ENCODE peak calls at places on chromosome 1, in five cellular contexts. B is hepatocyte; N is Peyer's patch; G is CD8-positive, alpha-beta T cell; P is GM23338. Y is an unnamed sample. For H3K36me3, the result is how much of the 10 kb centered on the place peaks cover.

GRCh38 chr1:5754079-5754431 is 238.2 kb downstream of the NPHP4 start:
- DNase-seq in G (no peak), P (no peak), N (no peak), B (no peak), Y (no peak)

GRCh38 chr1:201285846-201286245 is 2.5 kb downstream of the PKP1 start:
- DNase-seq in P (no peak), G (no peak), N (no peak), B (no peak), Y (no peak)

GRCh38 chr1:67688526-67689219 is 3.7 kb downstream of the GADD45A start:
- DNase-seq in G (no peak), N (no peak), B (no peak), P (no peak), Y (no peak)

GRCh38 chr1:29324771-29325351 is 88.5 kb downstream of the PTPRU start:
- DNase-seq in P (peak), N (no peak), B (peak), G (no peak), Y (peak)

GRCh38 chr1:19504796-19505693 is 19.7 kb upstream of the CAPZB start:
- DNase-seq in N (no peak), P (no peak), B (peak), G (no peak), Y (no peak)

GRCh38 chr1:32759997-32760623 is 57.0 kb downstream of the YARS1 start:
- DNase-seq in N (peak), G (no peak), B (peak), P (peak), Y (no peak)

GRCh38 chr1:33826311-33826710 is 37.6 kb upstream of the HMGB4 start:
- DNase-seq in P (no peak), B (no peak), N (no peak), G (no peak), Y (no peak)

GRCh38 chr1:24283326-24284155 is 35.6 kb upstream of the GRHL3 start:
- DNase-seq in B (peak), G (no peak), N (peak), P (no peak), Y (no peak)

GRCh38 chr1:14740466-14740865 is 142.0 kb downstream of the KAZN start:
- DNase-seq in P (no peak), G (no peak), B (no peak), N (no peak), Y (no peak)

GRCh38 chr1:221620437-221621384 is 121.2 kb downstream of the DUSP10 start:
- DNase-seq in G (no peak), N (no peak), B (peak), P (no peak), Y (no peak)

GRCh38 chr1:206491592-206491991 is 15.7 kb upstream of the RASSF5 start:
- DNase-seq in B (no peak), N (no peak), G (no peak), P (no peak), Y (no peak)
- H3K36me3 ChIP-seq in B (under half), N (under half), G (half or more), P (under half), Y (under half)

GRCh38 chr1:43275826-43276620 is 6.2 kb downstream of the TMEM125 start:
- DNase-seq in G (no peak), B (no peak), N (peak), P (no peak), Y (no peak)
- TF ChIP-seq CTCF in G (no peak), B (no peak), N (no peak), P (no peak), Y (no peak)

DNA sequence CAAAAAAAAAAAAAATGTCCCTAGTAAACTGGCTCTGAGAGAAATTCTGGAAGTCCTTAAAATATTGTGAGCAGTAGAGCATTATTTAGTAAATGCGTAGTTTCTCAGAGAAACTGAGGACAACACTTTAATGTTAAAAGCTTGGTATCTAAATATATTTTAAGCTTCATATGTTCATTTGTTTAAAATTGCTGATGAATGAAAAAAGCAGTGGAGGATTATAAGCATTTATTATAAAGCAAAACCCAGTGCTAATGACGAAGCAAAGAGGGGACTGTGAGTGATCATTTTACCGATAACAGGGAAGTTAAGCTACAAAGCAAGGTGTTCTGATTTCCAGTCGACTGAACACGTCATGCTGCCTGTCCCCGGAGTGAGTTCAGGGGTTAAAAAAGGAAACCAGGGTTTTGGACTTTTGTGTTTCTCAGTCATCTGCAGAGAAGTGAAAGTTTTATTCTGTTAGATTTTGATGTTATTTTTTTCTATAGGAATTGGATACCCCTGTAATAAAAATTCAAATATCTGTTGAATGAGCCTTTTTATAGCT is 64.5 kb upstream of the SCCPDH start:
- DNase-seq in N (no peak), P (no peak), B (no peak), G (no peak), Y (no peak)
- H3K36me3 ChIP-seq in N (half or more), P (under half), B (under half), G (under half), Y (under half)

DNA sequence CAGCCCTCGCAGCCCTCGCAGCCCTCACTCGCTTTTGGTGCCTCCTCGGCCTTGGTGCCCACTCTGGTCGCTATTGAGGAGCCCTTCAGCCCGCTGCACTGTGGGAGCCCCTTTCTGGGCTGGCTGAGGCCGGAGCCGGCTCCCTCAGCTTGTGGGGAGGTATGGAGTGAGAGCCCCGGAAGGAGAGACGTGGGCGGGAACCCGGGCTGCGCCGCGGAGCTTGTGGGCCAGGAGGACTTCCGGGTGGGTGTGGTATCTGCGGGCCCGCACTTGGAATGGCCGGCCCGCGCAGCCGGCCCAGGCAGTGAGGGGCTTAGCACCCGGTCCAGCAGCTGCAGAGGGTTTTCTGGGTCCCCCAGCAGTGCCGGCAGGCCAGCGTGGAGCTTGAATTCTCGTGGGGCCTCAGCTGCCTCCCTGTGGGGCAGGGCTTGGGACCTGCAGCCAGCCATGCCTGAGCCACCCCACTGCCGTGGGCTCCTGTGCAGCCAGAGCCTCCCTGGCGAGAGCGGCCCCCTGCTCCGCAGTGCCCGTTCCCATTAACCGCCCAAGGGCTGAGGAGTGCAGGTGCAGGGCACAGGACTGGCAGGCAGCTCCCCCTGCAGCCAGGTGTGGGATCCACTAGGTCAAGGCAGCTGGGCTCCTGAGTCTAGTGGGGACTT is 9.9 kb upstream of the CFHR2 start:
- DNase-seq in N (no peak), P (peak), G (no peak), B (no peak), Y (no peak)
- TF ChIP-seq CTCF in N (no peak), P (peak), G (no peak), B (no peak), Y (no peak)

DNA sequence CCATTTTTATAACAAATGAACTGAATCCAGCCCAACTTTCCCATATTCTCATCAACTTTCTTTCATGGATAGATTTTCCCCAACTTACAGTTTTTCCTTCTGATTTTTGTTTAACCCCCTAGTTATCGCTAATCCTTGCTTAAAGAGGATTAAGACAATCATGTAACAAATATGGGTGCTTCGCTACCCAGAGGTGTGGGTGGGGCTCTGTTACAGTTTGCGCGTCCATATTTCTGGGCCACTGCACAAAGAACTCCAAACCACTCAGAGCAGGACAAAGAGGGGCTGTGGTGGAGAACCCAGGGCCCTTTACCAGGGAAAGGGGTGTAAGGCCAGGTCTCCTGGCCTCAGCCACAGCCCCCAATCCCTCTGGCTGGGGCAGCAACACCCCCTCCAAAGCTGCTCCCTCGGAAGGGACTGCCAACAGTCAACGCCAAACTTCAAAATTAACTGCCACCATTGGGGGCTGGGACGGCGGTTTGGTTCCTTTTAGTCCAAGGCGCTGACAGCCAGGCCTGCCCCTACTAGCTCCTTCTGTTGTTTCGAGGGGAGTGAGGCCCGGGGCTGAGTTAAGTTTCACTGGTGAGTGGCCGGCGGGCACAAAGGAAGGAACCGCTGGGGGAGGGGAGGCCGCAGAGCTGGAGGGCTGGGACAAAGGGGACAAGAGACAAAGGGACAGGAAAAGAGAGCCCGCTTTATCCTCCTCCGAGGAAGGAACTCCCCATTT is 27.9 kb downstream of the SSBP3 start:
- DNase-seq in B (no peak), N (no peak), G (no peak), P (peak), Y (no peak)
- H3K36me3 ChIP-seq in B (under half), N (under half), G (under half), P (under half), Y (under half)